ENCODE peak calls at places on chromosomes 1 and 21, in seven cellular contexts. Q, I, N, Z, Y, H and F are unnamed samples.

GRCh38 chr1:25621876-25622275 is 5.3 kb downstream of the MAN1C1 start:
- DNase-seq in Q (no peak), I (no peak), N (no peak), Z (no peak), Y (no peak), H (no peak), F (no peak)

GRCh38 chr21:45546636-45547203 is 4.5 kb upstream of the SLC19A1 start:
- DNase-seq in Q (no peak), I (no peak), N (no peak), Z (no peak), Y (peak; percentile 0), H (no peak), F (no peak)

GRCh38 chr1:216416488-216416887 is 6.8 kb downstream of the USH2A start:
- DNase-seq in Q (no peak), I (no peak), N (no peak), Z (no peak), Y (no peak), H (no peak), F (no peak)

GRCh38 chr1:61779231-61779630 is 37.0 kb downstream of the PATJ start:
- DNase-seq in Q (no peak), I (no peak), N (no peak), Z (no peak), Y (no peak), H (no peak), F (no peak)

GRCh38 chr1:21594495-21594894 is 74.7 kb downstream of the RAP1GAP start:
- DNase-seq in Q (no peak), I (peak; percentile 24), N (no peak), Z (no peak), Y (no peak), H (no peak), F (no peak)

GRCh38 chr1:243924188-243924587 is 74.1 kb upstream of the AKT3 start:
- DNase-seq in Q (no peak), I (peak; percentile 57), N (no peak), Z (no peak), Y (no peak), H (no peak), F (peak; percentile 51)

GRCh38 chr1:94804442-94804837 is 15.7 kb upstream of the SLC44A3 start:
- DNase-seq in Q (no peak), I (no peak), N (no peak), Z (no peak), Y (no peak), H (no peak), F (no peak)

GRCh38 chr1:180603223-180603849 is 28.5 kb upstream of the XPR1 start:
- DNase-seq in Q (no peak), I (no peak), N (no peak), Z (no peak), Y (no peak), H (peak; percentile 53), F (no peak)

GRCh38 chr1:10257851-10258250 is 47.5 kb downstream of the KIF1B start:
- DNase-seq in Q (no peak), I (no peak), N (no peak), Z (no peak), Y (peak; percentile 27), H (no peak), F (no peak)

GRCh38 chr1:223298706-223299105 is 65.3 kb downstream of the SUSD4 start:
- DNase-seq in Q (no peak), I (no peak), N (no peak), Z (no peak), Y (no peak), H (no peak), F (no peak)

GRCh38 chr1:209402697-209403096 is 180.8 kb upstream of the CAMK1G start:
- DNase-seq in Q (no peak), I (no peak), N (no peak), Z (no peak), Y (no peak), H (no peak), F (no peak)

GRCh38 chr1:53587252-53587992 is 128.2 kb downstream of the DMRTB1 start:
- DNase-seq in Q (no peak), I (no peak), N (no peak), Z (no peak), Y (no peak), H (no peak), F (no peak)

GRCh38 chr1:192005976-192006375 is 152.3 kb upstream of the RGS18 start:
- DNase-seq in Q (no peak), I (no peak), N (no peak), Z (no peak), Y (no peak), H (no peak), F (no peak)

GRCh38 chr1:162605225-162605927 is 26.9 kb upstream of the DDR2 start:
- DNase-seq in Q (no peak), I (peak; percentile 42), N (no peak), Z (no peak), Y (no peak), H (no peak), F (peak; percentile 32)

GRCh38 chr1:60114735-60115318 is 41.3 kb upstream of the C1orf87 start:
- DNase-seq in Q (no peak), I (no peak), N (no peak), Z (no peak), Y (no peak), H (no peak), F (no peak)

GRCh38 chr1:44245066-44245465 is 31.8 kb downstream of the DMAP1 start:
- DNase-seq in Q (no peak), I (no peak), N (no peak), Z (peak; percentile 82), Y (no peak), H (no peak), F (no peak)

GRCh38 chr1:115478933-115479551 is 141.0 kb upstream of the NGF start:
- DNase-seq in Q (no peak), I (no peak), N (no peak), Z (peak; percentile 44), Y (peak; percentile 40), H (peak; percentile 54), F (no peak)

GRCh38 chr1:51515312-51515960 is 3.6 kb downstream of the EPS15 start:
- DNase-seq in Q (no peak), I (no peak), N (no peak), Z (no peak), Y (no peak), H (no peak), F (no peak)

GRCh38 chr1:118504867-118505266 is 319.8 kb upstream of the SPAG17 start:
- DNase-seq in Q (no peak), I (no peak), N (no peak), Z (peak; percentile 38), Y (no peak), H (peak; percentile 59), F (no peak)

GRCh38 chr21:33308586-33309490 is 15.9 kb upstream of the IFNAR1 start:
- DNase-seq in Q (no peak), I (no peak), N (no peak), Z (peak; percentile 51), Y (peak; percentile 55), H (no peak), F (no peak)

GRCh38 chr1:113256348-113256729 is 134.0 kb upstream of the MAGI3 start:
- DNase-seq in Q (no peak), I (no peak), N (no peak), Z (no peak), Y (no peak), H (no peak), F (no peak)

GRCh38 chr21:46097826-46098286 is at the start of gene COL6A2:
- DNase-seq in Q (peak; percentile 49), I (peak; percentile 83), N (peak; percentile 92), Z (no peak), Y (peak; percentile 46), H (peak; percentile 80), F (peak; percentile 75)

GRCh38 chr1:87804128-87804527 is 475.4 kb downstream of the LMO4 start:
- DNase-seq in Q (no peak), I (no peak), N (no peak), Z (no peak), Y (no peak), H (no peak), F (no peak)

GRCh38 chr21:44413566-44414290 is 41.6 kb upstream of the LRRC3 start:
- DNase-seq in Q (no peak), I (no peak), N (no peak), Z (no peak), Y (no peak), H (peak; percentile 31), F (no peak)

GRCh38 chr1:12411098-12411497 is 181.3 kb downstream of the VPS13D start:
- DNase-seq in Q (no peak), I (no peak), N (no peak), Z (no peak), Y (no peak), H (no peak), F (no peak)

GRCh38 chr1:21774835-21775541 is 8.0 kb downstream of the USP48 start:
- DNase-seq in Q (no peak), I (no peak), N (no peak), Z (no peak), Y (no peak), H (no peak), F (no peak)

GRCh38 chr1:217369996-217370551 is 260.8 kb downstream of the GPATCH2 start:
- DNase-seq in Q (no peak), I (no peak), N (no peak), Z (no peak), Y (no peak), H (no peak), F (no peak)

GRCh38 chr1:27332536-27333281 is 9.1 kb upstream of the SYTL1 start:
- DNase-seq in Q (no peak), I (no peak), N (peak; percentile 83), Z (no peak), Y (peak; percentile 48), H (peak; percentile 71), F (peak; percentile 51)

GRCh38 chr1:38284953-38285352 is 238.4 kb upstream of the POU3F1 start:
- DNase-seq in Q (no peak), I (no peak), N (no peak), Z (no peak), Y (no peak), H (no peak), F (no peak)

GRCh38 chr1:39539252-39539790 is 37.3 kb downstream of the PABPC4 start:
- DNase-seq in Q (peak; percentile 20), I (peak; percentile 91), N (peak; percentile 85), Z (no peak), Y (peak; percentile 78), H (peak; percentile 72), F (peak; percentile 86)

GRCh38 chr1:114510235-114511047 is 562 bp downstream of the TRIM33 start:
- DNase-seq in Q (peak; percentile 24), I (peak; percentile 51), N (peak; percentile 59), Z (peak; percentile 8), Y (peak; percentile 50), H (peak; percentile 63), F (no peak)

GRCh38 chr21:45977396-45977795 is 4.2 kb upstream of the COL6A1 start:
- DNase-seq in Q (no peak), I (no peak), N (no peak), Z (no peak), Y (no peak), H (peak; percentile 67), F (no peak)